ENCODE peak calls at places on chromosome 14, in eight cellular contexts. T is breast epithelium, W is left ventricle myocardium superior, R is SW 1271, M is M059J, Q is right cardiac atrium, L is posterior cingulate gyrus, V is glutamatergic neuron. D is an unnamed sample.

GRCh38 chr14:75274899-75275569 is 3.6 kb upstream of the FOS start:
- DNase-seq in T (no peak), W (peak), R (no peak), M (no peak), Q (no peak), L (no peak), V (no peak), D (peak)

GRCh38 chr14:95360828-95361227 is 41.1 kb upstream of the CLMN start:
- DNase-seq in T (no peak), W (no peak), R (no peak), M (no peak), Q (no peak), L (no peak), V (no peak), D (no peak)

GRCh38 chr14:106417224-106418049 is 891.1 kb downstream of the TMEM121 start:
- DNase-seq in T (no peak), W (peak), R (peak), M (peak), Q (peak), L (no peak), V (no peak), D (no peak)

GRCh38 chr14:95533391-95533821 is 1.4 kb upstream of the GLRX5 start:
- DNase-seq in T (no peak), W (no peak), R (no peak), M (peak), Q (no peak), L (no peak), V (no peak), D (peak)

GRCh38 chr14:29085546-29085945 is 319.0 kb downstream of the FOXG1 start:
- DNase-seq in T (no peak), W (no peak), R (no peak), M (no peak), Q (no peak), L (no peak), V (no peak), D (peak)

GRCh38 chr14:92644166-92644565 is 104.3 kb downstream of the LGMN start:
- DNase-seq in T (no peak), W (no peak), R (no peak), M (peak), Q (no peak), L (no peak), V (no peak), D (no peak)

GRCh38 chr14:64654931-64655330 is 49.3 kb upstream of the PLEKHG3 start:
- DNase-seq in T (no peak), W (no peak), R (no peak), M (no peak), Q (no peak), L (no peak), V (no peak), D (no peak)

GRCh38 chr14:83297361-83297760 is 1763.7 kb upstream of the SEL1L start:
- DNase-seq in T (no peak), W (no peak), R (no peak), M (no peak), Q (no peak), L (no peak), V (no peak), D (no peak)

GRCh38 chr14:59484611-59485174 is 376 bp downstream of the JKAMP start:
- DNase-seq in T (no peak), W (no peak), R (peak), M (peak), Q (no peak), L (no peak), V (no peak), D (no peak)

GRCh38 chr14:53044486-53044885 is 93.6 kb upstream of the FERMT2 start:
- DNase-seq in T (no peak), W (no peak), R (no peak), M (peak), Q (no peak), L (no peak), V (no peak), D (no peak)

GRCh38 chr14:26765768-26766550 is 168.1 kb upstream of the NOVA1 start:
- DNase-seq in T (no peak), W (peak), R (no peak), M (no peak), Q (peak), L (no peak), V (no peak), D (peak)

GRCh38 chr14:33909380-33910084 is 41.3 kb downstream of the EGLN3 start:
- DNase-seq in T (no peak), W (no peak), R (no peak), M (no peak), Q (no peak), L (no peak), V (no peak), D (no peak)